ENCODE peak calls at places on chromosomes 1 and 21, in five cellular contexts. F, W, M, E and N are unnamed samples.

GRCh38 chr1:224867715-224868114 is 61.8 kb upstream of the DNAH14 start:
- DNase-seq in F (no peak), W (no peak), M (no peak), E (no peak), N (no peak)

GRCh38 chr1:235503333-235504121 is 725 bp downstream of the B3GALNT2 start:
- DNase-seq in F (peak; percentile 39), W (no peak), M (peak; percentile 72), E (peak; percentile 76), N (peak; percentile 86)

GRCh38 chr1:206714331-206715058 is 29.8 kb downstream of the MAPKAPK2 start:
- DNase-seq in F (no peak), W (no peak), M (no peak), E (no peak), N (no peak)

GRCh38 chr1:17759114-17759513 is 4.0 kb downstream of the ACTL8 start:
- DNase-seq in F (peak; percentile 12), W (peak; percentile 6), M (peak; percentile 25), E (no peak), N (peak; percentile 45)

GRCh38 chr1:2475571-2475970 is 518 bp upstream of the PLCH2 start:
- DNase-seq in F (no peak), W (no peak), M (no peak), E (no peak), N (no peak)

GRCh38 chr1:157161901-157162300 is 23.7 kb upstream of the ETV3 start:
- DNase-seq in F (no peak), W (no peak), M (no peak), E (no peak), N (no peak)

GRCh38 chr1:201759194-201759814 is 69.7 kb upstream of the IPO9 start:
- DNase-seq in F (no peak), W (no peak), M (no peak), E (no peak), N (no peak)

GRCh38 chr1:116571215-116571919 is 541 bp upstream of the CD58 start:
- DNase-seq in F (no peak), W (no peak), M (no peak), E (no peak), N (no peak)

GRCh38 chr1:248873993-248874671 is 15.2 kb upstream of the ZNF692 start:
- DNase-seq in F (peak; percentile 86), W (peak; percentile 77), M (peak; percentile 97), E (peak; percentile 90), N (peak; percentile 83)

GRCh38 chr1:178933709-178934573 is 63.1 kb upstream of the ANGPTL1 start:
- DNase-seq in F (no peak), W (no peak), M (peak; percentile 60), E (no peak), N (peak; percentile 95)

GRCh38 chr21:42162831-42163510 is 56.0 kb upstream of the ABCG1 start:
- DNase-seq in F (peak; percentile 41), W (no peak), M (no peak), E (peak; percentile 50), N (peak; percentile 62)

GRCh38 chr1:11337536-11338350 is 64.7 kb downstream of the UBIAD1 start:
- DNase-seq in F (peak; percentile 85), W (peak; percentile 68), M (peak; percentile 71), E (no peak), N (peak; percentile 63)

GRCh38 chr1:16143566-16144324 is 12.1 kb downstream of the EPHA2 start:
- DNase-seq in F (no peak), W (no peak), M (no peak), E (no peak), N (no peak)

GRCh38 chr1:35488346-35488745 is 68.9 kb downstream of the KIAA0319L start:
- DNase-seq in F (no peak), W (no peak), M (no peak), E (no peak), N (no peak)

GRCh38 chr1:90579212-90579802 is 137.8 kb downstream of the BARHL2 start:
- DNase-seq in F (no peak), W (no peak), M (peak; percentile 44), E (no peak), N (peak; percentile 39)

GRCh38 chr1:44036409-44037111 is 5.3 kb upstream of the SLC6A9 start:
- DNase-seq in F (peak; percentile 81), W (peak; percentile 58), M (peak; percentile 84), E (peak; percentile 75), N (peak; percentile 69)

GRCh38 chr1:200415693-200416593 is 6.1 kb upstream of the ZNF281 start:
- DNase-seq in F (no peak), W (no peak), M (no peak), E (peak; percentile 86), N (no peak)